ENCODE peak calls at places on chromosomes 2 and 18, in nine cellular contexts. P is NCI-H1694 treated with DMSO at 0.1 percent for 48 hours; A is activated CD8-positive, alpha-beta T cell treated with anti-CD3 and anti-CD28 coated beads for 36 hours; Y is NCI-H2171 treated with DMSO at 0.1 percent for 48 hours; N is uterus; Z is CD4-positive, alpha-beta T cell; I is skeletal muscle cell; T is NCI-H2029; J is hepatocyte. D is an unnamed sample.
A peak's percentile ranks its signal among the peaks of the same experiment; 100 is the strongest.

GRCh38 chr18:54607213-54607934 is 16.3 kb downstream of the DYNAP start:
- DNase-seq in P (no peak), A (no peak), Y (no peak), N (no peak), Z (no peak), I (no peak), T (peak; percentile 71), J (peak; percentile 40), D (peak; percentile 61)

GRCh38 chr2:38256610-38257009 is 120.5 kb downstream of the ATL2 start:
- DNase-seq in P (no peak), A (no peak), Y (no peak), N (no peak), Z (no peak), I (no peak), T (no peak), J (no peak), D (no peak)

GRCh38 chr2:229714736-229715541 is 584 bp upstream of the DNER start:
- DNase-seq in P (no peak), A (peak; percentile 44), Y (no peak), N (peak; percentile 22), Z (no peak), I (peak; percentile 19), T (no peak), J (peak; percentile 86), D (peak; percentile 61)

GRCh38 chr2:64943387-64944150 is 45.6 kb upstream of the SLC1A4 start:
- DNase-seq in P (no peak), A (no peak), Y (no peak), N (peak; percentile 48), Z (no peak), I (no peak), T (peak; percentile 56), J (peak; percentile 28), D (no peak)

GRCh38 chr18:72201032-72201431 is 343.1 kb downstream of the CBLN2 start:
- DNase-seq in P (no peak), A (no peak), Y (no peak), N (no peak), Z (no peak), I (no peak), T (no peak), J (no peak), D (no peak)

GRCh38 chr18:845152-845819 is 33.2 kb upstream of the YES1 start:
- DNase-seq in P (no peak), A (no peak), Y (no peak), N (no peak), Z (no peak), I (no peak), T (no peak), J (no peak), D (no peak)

GRCh38 chr2:152646775-152647174 is 70.5 kb downstream of the PRPF40A start:
- DNase-seq in P (no peak), A (no peak), Y (no peak), N (no peak), Z (no peak), I (peak; percentile 71), T (no peak), J (peak; percentile 46), D (peak; percentile 72)

GRCh38 chr18:9884532-9885140 is 1.1 kb upstream of the TXNDC2 start:
- DNase-seq in P (no peak), A (no peak), Y (no peak), N (no peak), Z (no peak), I (no peak), T (no peak), J (no peak), D (no peak)

GRCh38 chr18:27428716-27429475 is 243.8 kb upstream of the CHST9 start:
- DNase-seq in P (no peak), A (no peak), Y (no peak), N (no peak), Z (no peak), I (no peak), T (no peak), J (no peak), D (no peak)

GRCh38 chr18:58046087-58046793 is 2.2 kb downstream of the NEDD4L start:
- DNase-seq in P (peak; percentile 5), A (no peak), Y (peak; percentile 25), N (no peak), Z (no peak), I (no peak), T (no peak), J (peak; percentile 39), D (no peak)

GRCh38 chr2:203603451-203604389 is 68.6 kb upstream of the RAPH1 start:
- DNase-seq in P (no peak), A (no peak), Y (no peak), N (no peak), Z (no peak), I (no peak), T (no peak), J (no peak), D (no peak)

GRCh38 chr2:237218756-237219155 is 133.1 kb downstream of the COPS8 start:
- DNase-seq in P (no peak), A (no peak), Y (no peak), N (no peak), Z (no peak), I (no peak), T (no peak), J (no peak), D (no peak)

GRCh38 chr2:96556441-96557330 is 20.1 kb downstream of the ARID5A start:
- DNase-seq in P (no peak), A (peak; percentile 73), Y (no peak), N (no peak), Z (peak; percentile 41), I (no peak), T (no peak), J (peak; percentile 87), D (peak; percentile 99)

GRCh38 chr2:121356058-121356640 is 71.1 kb upstream of the TFCP2L1 start:
- DNase-seq in P (peak; percentile 30), A (peak; percentile 49), Y (peak; percentile 69), N (no peak), Z (no peak), I (peak; percentile 23), T (peak; percentile 64), J (peak; percentile 83), D (peak; percentile 78)

GRCh38 chr18:24369420-24369819 is 28.2 kb downstream of the OSBPL1A start:
- DNase-seq in P (no peak), A (peak; percentile 6), Y (no peak), N (no peak), Z (no peak), I (no peak), T (no peak), J (no peak), D (no peak)

GRCh38 chr2:160418398-160418765 is 75.2 kb downstream of the RBMS1 start:
- DNase-seq in P (no peak), A (no peak), Y (no peak), N (no peak), Z (no peak), I (no peak), T (no peak), J (no peak), D (no peak)

GRCh38 chr2:85248741-85249524 is 78.9 kb downstream of the TGOLN2 start:
- DNase-seq in P (peak; percentile 54), A (no peak), Y (peak; percentile 58), N (no peak), Z (no peak), I (peak; percentile 92), T (peak; percentile 31), J (peak; percentile 68), D (peak; percentile 10)

GRCh38 chr2:163077241-163077640 is 238.7 kb upstream of the KCNH7 start:
- DNase-seq in P (no peak), A (no peak), Y (no peak), N (no peak), Z (no peak), I (no peak), T (no peak), J (no peak), D (no peak)

GRCh38 chr2:219175928-219176817 is 552 bp downstream of the CNPPD1 start:
- DNase-seq in P (no peak), A (peak; percentile 48), Y (peak; percentile 38), N (no peak), Z (peak; percentile 15), I (no peak), T (no peak), J (peak; percentile 71), D (peak; percentile 44)

GRCh38 chr2:72993147-72993546 is 75.8 kb downstream of the EMX1 start:
- DNase-seq in P (peak; percentile 20), A (peak; percentile 51), Y (peak; percentile 20), N (peak; percentile 18), Z (no peak), I (no peak), T (no peak), J (peak; percentile 61), D (no peak)

GRCh38 chr2:28750316-28751101 is 1.1 kb upstream of the PPP1CB start:
- DNase-seq in P (peak; percentile 17), A (peak; percentile 70), Y (no peak), N (no peak), Z (no peak), I (no peak), T (no peak), J (peak; percentile 60), D (no peak)

GRCh38 chr18:27921392-27921791 is 255.5 kb downstream of the CDH2 start:
- DNase-seq in P (no peak), A (no peak), Y (no peak), N (no peak), Z (no peak), I (no peak), T (no peak), J (no peak), D (no peak)

GRCh38 chr18:63883617-63884016 is 3.9 kb upstream of the SERPINB2 start:
- DNase-seq in P (no peak), A (no peak), Y (no peak), N (no peak), Z (no peak), I (no peak), T (no peak), J (no peak), D (peak; percentile 64)

GRCh38 chr2:65539633-65540032 is 107.2 kb upstream of the SPRED2 start:
- DNase-seq in P (peak; percentile 2), A (no peak), Y (peak; percentile 85), N (no peak), Z (no peak), I (no peak), T (peak; percentile 3), J (no peak), D (no peak)

GRCh38 chr18:77070627-77071026 is 62.0 kb downstream of the MBP start:
- DNase-seq in P (no peak), A (no peak), Y (no peak), N (no peak), Z (no peak), I (no peak), T (no peak), J (no peak), D (no peak)

GRCh38 chr2:216635701-216636541 is 2.7 kb downstream of the IGFBP2 start:
- DNase-seq in P (no peak), A (no peak), Y (no peak), N (no peak), Z (no peak), I (no peak), T (no peak), J (no peak), D (no peak)

GRCh38 chr18:13811993-13812392 is 12.0 kb upstream of the MC5R start:
- DNase-seq in P (no peak), A (no peak), Y (peak; percentile 4), N (no peak), Z (no peak), I (no peak), T (no peak), J (no peak), D (no peak)

GRCh38 chr2:144156736-144157645 is 362.9 kb downstream of the ZEB2 start:
- DNase-seq in P (no peak), A (no peak), Y (no peak), N (no peak), Z (no peak), I (no peak), T (no peak), J (no peak), D (no peak)